ENCODE peak calls at places on chromosomes 7 and 10, in four cellular contexts. I is H9, J is anterior cingulate cortex, Y is SHP77. H is an unnamed sample.

GRCh38 chr10:13924020-13924725 is 337.4 kb downstream of the PRPF18 start:
- DNase-seq in I (no peak), Y (no peak), J (no peak), H (no peak)

GRCh38 chr7:95859434-95859833 is 87.1 kb downstream of the DYNC1I1 start:
- DNase-seq in Y (no peak), I (peak; percentile 58), J (no peak), H (no peak)

GRCh38 chr7:151245360-151246160 is 2.9 kb downstream of the SMARCD3 start:
- DNase-seq in I (peak; percentile 64), Y (peak; percentile 41), J (no peak), H (peak; percentile 49)

GRCh38 chr10:19620867-19621266 is 195.4 kb upstream of the PLXDC2 start:
- DNase-seq in I (no peak), J (no peak), Y (no peak), H (no peak)

GRCh38 chr7:66640802-66641525 is 12.3 kb downstream of the KCTD7 start:
- DNase-seq in J (no peak), Y (no peak), I (no peak), H (no peak)

GRCh38 chr7:55533050-55533728 is 39.1 kb downstream of the VOPP1 start:
- DNase-seq in Y (peak; percentile 51), I (no peak), J (no peak), H (peak; percentile 53)

GRCh38 chr7:94056796-94057207 is 52.6 kb upstream of the BET1 start:
- DNase-seq in Y (no peak), J (no peak), I (no peak), H (no peak)

GRCh38 chr7:40329601-40330153 is 194.9 kb downstream of the SUGCT start:
- DNase-seq in I (no peak), J (no peak), Y (peak; percentile 56), H (peak; percentile 65)

GRCh38 chr7:7911339-7911738 is 57.3 kb upstream of the GLCCI1 start:
- DNase-seq in I (no peak), Y (no peak), J (no peak), H (no peak)

GRCh38 chr10:59674211-59674836 is 35.3 kb downstream of the SLC16A9 start:
- DNase-seq in Y (no peak), I (no peak), J (no peak), H (no peak)

GRCh38 chr7:77580762-77581350 is 43.8 kb downstream of the PTPN12 start:
- DNase-seq in J (no peak), I (no peak), Y (no peak), H (no peak)

GRCh38 chr10:99996934-99997648 is 12.7 kb downstream of the DNMBP start:
- DNase-seq in J (no peak), Y (no peak), I (no peak), H (peak; percentile 52)

GRCh38 chr7:43278088-43278644 is 165.7 kb downstream of the HECW1 start:
- DNase-seq in Y (no peak), I (no peak), J (no peak), H (no peak)

GRCh38 chr10:17785276-17785935 is 23.7 kb upstream of the MRC1 start:
- DNase-seq in I (no peak), J (no peak), Y (no peak), H (no peak)

GRCh38 chr7:77538186-77538907 is 1.3 kb downstream of the PTPN12 start:
- DNase-seq in J (peak; percentile 41), I (peak; percentile 77), Y (peak; percentile 79), H (peak; percentile 70)

GRCh38 chr10:69382382-69383117 is 34.2 kb downstream of the TACR2 start:
- DNase-seq in Y (no peak), I (no peak), J (no peak), H (no peak)

GRCh38 chr7:55019691-55020480 is 1.1 kb downstream of the EGFR start:
- DNase-seq in J (no peak), Y (no peak), I (peak; percentile 45), H (peak; percentile 19)

GRCh38 chr10:111475720-111476119 is 398.9 kb downstream of the ADRA2A start:
- DNase-seq in I (no peak), J (no peak), Y (no peak), H (no peak)

GRCh38 chr10:62610649-62611229 is 193.8 kb upstream of the ADO start:
- DNase-seq in J (no peak), I (peak; percentile 84), Y (peak; percentile 30), H (peak; percentile 0)

GRCh38 chr7:37732253-37732652 is 48.7 kb downstream of the GPR141 start:
- DNase-seq in I (peak; percentile 64), J (no peak), Y (peak; percentile 33), H (peak; percentile 66)

GRCh38 chr10:63576501-63576900 is 55.3 kb downstream of the REEP3 start:
- DNase-seq in I (no peak), Y (no peak), J (no peak), H (no peak)

GRCh38 chr7:133361806-133362205 is 108.9 kb downstream of the EXOC4 start:
- DNase-seq in Y (no peak), I (no peak), J (no peak), H (no peak)

GRCh38 chr7:2126621-2127020 is 106.1 kb downstream of the MAD1L1 start:
- DNase-seq in J (no peak), Y (no peak), I (no peak), H (no peak)

GRCh38 chr10:37948210-37948609 is 28.2 kb downstream of the ZNF25 start:
- DNase-seq in J (no peak), Y (no peak), I (no peak), H (no peak)

GRCh38 chr7:29193316-29194205 is 1.0 kb upstream of the CHN2 start:
- DNase-seq in I (peak; percentile 34), Y (no peak), J (no peak), H (no peak)

GRCh38 chr7:34096135-34096775 is 190.9 kb downstream of the BMPER start:
- DNase-seq in J (peak; percentile 44), I (no peak), Y (no peak), H (no peak)

GRCh38 chr7:152158801-152159587 is 133.5 kb downstream of the GALNT11 start:
- DNase-seq in J (no peak), I (no peak), Y (no peak), H (no peak)

GRCh38 chr10:33125522-33125921 is 167.5 kb upstream of the ITGB1 start:
- DNase-seq in Y (no peak), I (no peak), J (no peak), H (no peak)

GRCh38 chr7:41832936-41833335 is 130.0 kb upstream of the INHBA start:
- DNase-seq in Y (no peak), I (peak; percentile 39), J (no peak), H (no peak)

GRCh38 chr10:57979986-57980385 is 287.7 kb downstream of the IPMK start:
- DNase-seq in I (no peak), Y (no peak), J (no peak), H (no peak)

GRCh38 chr7:2247141-2247985 is 5.3 kb downstream of the NUDT1 start:
- DNase-seq in I (peak; percentile 75), Y (peak; percentile 32), J (no peak), H (no peak)

GRCh38 chr7:158847451-158847866 is 8.9 kb upstream of the DYNC2I1 start:
- DNase-seq in Y (no peak), I (no peak), J (no peak), H (no peak)

GRCh38 chr10:21273400-21273968 is 252.0 kb downstream of the SKIDA1 start:
- DNase-seq in Y (no peak), J (no peak), I (no peak), H (no peak)

GRCh38 chr10:100996678-100997363 is 2.8 kb upstream of the LZTS2 start:
- DNase-seq in I (peak; percentile 84), J (no peak), Y (no peak), H (no peak)

GRCh38 chr10:62382831-62383230 is 8.7 kb downstream of the ZNF365 start:
- DNase-seq in J (no peak), Y (no peak), I (no peak), H (no peak)

GRCh38 chr7:102469972-102470825 is 5.4 kb downstream of the LRWD1 start:
- DNase-seq in J (no peak), I (no peak), Y (no peak), H (no peak)

H was measured in NCI-H2171 treated with DMSO at 0.1 percent for 48 hours.